ENCODE peak calls at places on chromosomes 2 and 18, in four cellular contexts. F, P, C and L are unnamed samples.

GRCh38 chr2:36550006-36550405 is 48.0 kb downstream of the FEZ2 start:
- DNase-seq in C (no peak), P (no peak), F (no peak), L (no peak)

GRCh38 chr2:235157746-235158482 is 206.1 kb downstream of the SH3BP4 start:
- DNase-seq in F (no peak), P (no peak), C (no peak), L (no peak)

GRCh38 chr2:144931976-144932375 is 412.1 kb upstream of the ZEB2 start:
- DNase-seq in C (no peak), F (no peak), P (no peak), L (no peak)

GRCh38 chr2:10003206-10004125 is 39.9 kb upstream of the KLF11 start:
- DNase-seq in C (no peak), F (no peak), P (no peak), L (no peak)

GRCh38 chr2:233240897-233241296 is 10.6 kb upstream of the ATG16L1 start:
- DNase-seq in C (no peak), P (no peak), F (peak), L (no peak)

GRCh38 chr2:169094676-169095075 is 25.3 kb downstream of the DHRS9 start:
- DNase-seq in F (no peak), P (no peak), C (no peak), L (no peak)

GRCh38 chr2:127121776-127122176 is 14.8 kb upstream of the BIN1 start:
- DNase-seq in C (no peak), P (no peak), F (no peak), L (no peak)

GRCh38 chr18:75211721-75212625 is 1.4 kb downstream of the TSHZ1 start:
- DNase-seq in C (no peak), P (no peak), F (no peak), L (peak)

GRCh38 chr2:77962943-77963342 is 440.8 kb upstream of the LRRTM4 start:
- DNase-seq in F (no peak), P (no peak), C (no peak), L (no peak)

GRCh38 chr2:11569636-11570035 is 35.8 kb downstream of the GREB1 start:
- DNase-seq in F (no peak), P (no peak), C (no peak), L (no peak)

GRCh38 chr2:96156011-96156820 is 11.0 kb upstream of the DUSP2 start:
- DNase-seq in F (no peak), P (no peak), C (no peak), L (no peak)

GRCh38 chr2:71884303-71885042 is 263.2 kb downstream of the CYP26B1 start:
- DNase-seq in F (no peak), C (no peak), P (no peak), L (no peak)

GRCh38 chr2:104851236-104852160 is 2.4 kb upstream of the POU3F3 start:
- DNase-seq in F (no peak), P (no peak), C (no peak), L (no peak)

GRCh38 chr2:42077343-42077742 is 29.5 kb downstream of the PKDCC start:
- DNase-seq in P (no peak), F (no peak), C (no peak), L (no peak)

GRCh38 chr18:77853859-77854258 is 604.2 kb downstream of the GALR1 start:
- DNase-seq in P (no peak), C (no peak), F (no peak), L (no peak)

GRCh38 chr2:25115902-25116301 is 52.5 kb downstream of the POMC start:
- DNase-seq in C (no peak), P (no peak), F (no peak), L (no peak)

GRCh38 chr2:25606892-25607291 is 66.5 kb downstream of the DTNB start:
- DNase-seq in P (no peak), F (no peak), C (no peak), L (no peak)

GRCh38 chr18:67634631-67635338 is 118.3 kb upstream of the DSEL start:
- DNase-seq in F (no peak), P (no peak), C (no peak), L (no peak)

GRCh38 chr2:383888-384287 is 96.0 kb upstream of the ALKAL2 start:
- DNase-seq in F (no peak), P (peak), C (no peak), L (peak)

GRCh38 chr18:43950062-43950461 is 672.8 kb upstream of the SYT4 start:
- DNase-seq in F (no peak), P (no peak), C (no peak), L (no peak)

GRCh38 chr18:43949291-43949690 is 672.0 kb upstream of the SYT4 start:
- DNase-seq in C (no peak), P (no peak), F (no peak), L (no peak)

GRCh38 chr18:43952398-43952797 is 675.1 kb upstream of the SYT4 start:
- DNase-seq in P (no peak), C (no peak), F (no peak), L (no peak)
- TF ChIP-seq POLR2A in P (no peak), C (no peak), F (no peak), L (no peak)

GRCh38 chr18:42760290-42760689 is 355.2 kb downstream of the RIT2 start:
- DNase-seq in C (no peak), F (no peak), P (no peak), L (no peak)
- TF ChIP-seq POLR2AphosphoS5 in C (no peak), F (no peak), P (no peak), L (no peak)

DNA sequence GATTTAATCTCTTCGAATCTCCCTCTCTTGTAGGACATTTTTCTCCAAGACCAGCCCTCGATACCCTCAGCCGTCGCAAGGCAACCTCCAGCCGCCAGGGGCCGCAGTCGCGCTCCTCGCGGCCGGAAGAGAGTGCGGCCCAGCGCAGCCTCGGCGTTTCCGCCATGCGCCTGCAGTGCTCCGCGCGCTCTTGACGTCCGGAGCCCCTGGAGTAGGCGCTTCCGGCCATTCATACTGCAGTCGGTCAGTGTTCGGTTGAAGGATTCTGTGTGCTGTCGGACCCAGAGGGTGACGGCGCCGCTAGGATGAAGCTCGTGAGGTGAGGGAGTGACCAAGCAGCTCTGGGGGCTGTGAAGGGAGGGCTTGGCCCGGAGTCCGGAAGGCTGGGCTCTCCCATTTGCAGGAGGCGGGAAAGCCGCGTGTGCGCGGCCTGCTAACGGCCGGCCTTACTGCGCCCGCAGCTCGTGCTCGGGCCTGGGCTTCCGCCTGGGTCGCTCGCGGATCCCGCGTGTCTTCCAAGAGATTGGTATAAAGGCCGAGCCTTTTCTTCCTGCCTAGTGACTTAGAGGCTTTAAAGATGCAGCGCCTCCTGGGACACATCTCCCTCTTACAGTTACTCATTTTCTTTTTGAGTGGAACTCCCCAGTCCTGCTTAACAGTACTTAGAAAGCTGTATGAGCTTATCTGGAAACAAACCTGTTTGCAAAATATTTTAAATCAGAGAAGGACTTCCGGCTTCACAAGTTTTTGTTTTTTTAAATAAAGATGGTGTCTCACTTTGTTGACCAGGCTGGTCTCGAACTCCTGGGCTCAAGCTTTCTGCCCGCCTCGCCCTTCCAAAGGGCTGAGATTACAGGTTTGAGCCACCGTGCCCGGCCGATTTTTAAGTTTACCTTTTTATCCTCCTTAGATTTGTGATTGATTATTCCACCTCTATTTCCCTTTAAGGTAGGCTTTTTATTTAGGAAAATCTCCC is at the start of gene SNRPD1:
- DNase-seq in P (peak), F (peak), C (peak), L (peak)
- TF ChIP-seq POLR2A in P (peak), F (peak), C (no peak), L (peak)

GRCh38 chr18:71831039-71831438 is 713.1 kb downstream of the CBLN2 start:
- DNase-seq in F (no peak), P (no peak), C (no peak), L (no peak)
- TF ChIP-seq POLR2AphosphoS5 in F (no peak), P (no peak), C (no peak), L (no peak)

DNA sequence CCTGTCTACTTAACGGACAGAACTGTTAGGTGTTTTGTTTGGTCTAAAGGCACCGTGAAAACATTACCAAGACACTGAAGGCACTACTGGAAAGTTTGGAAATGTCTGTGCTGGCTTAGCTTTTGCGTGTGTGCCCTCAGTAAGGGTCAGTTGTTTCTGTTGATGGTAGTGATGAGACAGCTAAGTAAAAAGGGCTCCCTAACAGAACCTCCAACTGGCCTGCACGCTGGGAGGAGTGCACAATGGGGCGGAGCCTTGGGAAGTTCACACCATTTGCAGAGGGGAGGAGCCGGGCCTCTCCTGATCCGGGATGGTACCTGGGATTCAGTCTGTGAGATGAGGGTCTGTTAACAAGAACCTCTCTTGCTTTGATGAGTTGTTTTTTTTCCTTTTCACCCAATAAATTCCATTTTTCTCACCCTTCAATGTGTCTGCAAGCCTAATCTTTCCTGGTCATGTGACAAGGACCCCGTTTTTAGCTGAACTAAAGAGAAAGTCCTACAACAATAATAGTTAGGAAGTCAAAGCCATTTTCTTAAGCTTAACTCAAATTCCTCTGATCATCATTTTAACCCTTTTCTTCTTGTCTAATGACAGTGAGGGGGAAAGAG is 368.7 kb downstream of the PARD3B start:
- DNase-seq in C (no peak), F (no peak), P (no peak), L (no peak)
- TF ChIP-seq POLR2A in C (no peak), F (no peak), P (no peak), L (no peak)

DNA sequence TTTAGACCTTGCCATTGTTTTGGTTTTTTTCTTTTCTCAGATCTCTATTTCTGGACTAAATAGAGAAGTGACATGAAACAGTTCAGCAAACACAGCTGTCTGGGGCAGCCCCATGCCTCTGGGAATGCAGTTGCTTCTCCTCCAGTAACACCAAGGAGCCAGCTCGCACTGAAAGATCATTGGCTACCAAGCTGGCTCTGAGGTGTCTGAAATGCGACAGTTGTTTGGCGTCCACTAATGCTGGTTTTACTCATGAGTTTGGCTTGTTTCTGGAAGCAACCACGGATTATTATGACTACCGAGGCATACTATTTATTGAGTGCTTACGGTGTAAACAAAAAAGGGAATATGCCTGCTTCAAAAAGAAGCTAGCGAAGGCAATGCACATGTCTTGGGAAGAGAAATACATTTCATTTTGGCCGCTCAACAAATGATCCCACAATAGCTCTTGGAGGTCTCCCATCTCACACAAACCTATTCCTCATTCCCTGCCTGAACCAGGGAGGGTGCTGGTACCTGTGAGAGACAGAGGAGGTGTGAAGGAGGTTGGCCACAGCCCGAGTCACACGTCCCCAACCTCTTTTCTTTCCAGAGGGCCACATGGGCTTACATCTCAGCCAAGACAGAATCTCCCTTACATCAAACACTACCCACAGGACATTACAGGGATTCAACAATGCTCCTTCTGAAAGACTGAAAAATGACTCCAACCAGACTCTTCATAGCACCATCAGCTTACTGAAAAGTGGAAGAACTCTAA is 37.5 kb upstream of the NEB start:
- DNase-seq in P (no peak), F (no peak), C (no peak), L (peak)
- TF ChIP-seq POLR2AphosphoS5 in P (no peak), F (no peak), C (no peak), L (peak)

DNA sequence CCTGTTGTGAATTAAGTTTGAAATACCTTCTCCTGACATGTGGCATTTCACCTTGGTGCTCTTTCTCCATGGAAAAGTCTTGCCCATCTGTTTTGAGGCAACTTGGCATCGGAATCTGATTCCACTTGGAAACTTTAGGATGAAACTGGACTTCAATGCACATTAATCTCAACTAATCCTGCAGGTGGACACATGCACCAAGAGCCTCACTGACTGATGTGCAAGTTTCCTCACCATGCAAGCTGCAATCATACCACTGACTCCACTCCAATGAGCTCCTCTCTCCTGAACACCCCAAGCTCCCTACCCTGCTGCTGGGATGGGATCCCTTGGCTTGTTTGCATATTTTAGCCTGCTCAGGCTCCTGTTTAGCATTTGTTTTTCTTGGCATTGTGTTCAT is 141.7 kb downstream of the OSR1 start:
- DNase-seq in P (no peak), C (no peak), F (no peak), L (no peak)
- TF ChIP-seq POLR2A in P (no peak), C (no peak), F (no peak), L (no peak)

GRCh38 chr2:69682525-69682924 is 39.0 kb upstream of the AAK1 start:
- DNase-seq in F (no peak), P (no peak), C (no peak), L (no peak)

GRCh38 chr2:69688212-69688611 is 44.7 kb upstream of the AAK1 start:
- DNase-seq in F (no peak), C (no peak), P (no peak), L (no peak)

GRCh38 chr2:69683170-69683971 is 39.8 kb upstream of the AAK1 start:
- DNase-seq in F (no peak), P (no peak), C (no peak), L (no peak)

GRCh38 chr2:69686855-69687254 is 43.3 kb upstream of the AAK1 start:
- DNase-seq in C (peak), F (no peak), P (no peak), L (no peak)

DNA sequence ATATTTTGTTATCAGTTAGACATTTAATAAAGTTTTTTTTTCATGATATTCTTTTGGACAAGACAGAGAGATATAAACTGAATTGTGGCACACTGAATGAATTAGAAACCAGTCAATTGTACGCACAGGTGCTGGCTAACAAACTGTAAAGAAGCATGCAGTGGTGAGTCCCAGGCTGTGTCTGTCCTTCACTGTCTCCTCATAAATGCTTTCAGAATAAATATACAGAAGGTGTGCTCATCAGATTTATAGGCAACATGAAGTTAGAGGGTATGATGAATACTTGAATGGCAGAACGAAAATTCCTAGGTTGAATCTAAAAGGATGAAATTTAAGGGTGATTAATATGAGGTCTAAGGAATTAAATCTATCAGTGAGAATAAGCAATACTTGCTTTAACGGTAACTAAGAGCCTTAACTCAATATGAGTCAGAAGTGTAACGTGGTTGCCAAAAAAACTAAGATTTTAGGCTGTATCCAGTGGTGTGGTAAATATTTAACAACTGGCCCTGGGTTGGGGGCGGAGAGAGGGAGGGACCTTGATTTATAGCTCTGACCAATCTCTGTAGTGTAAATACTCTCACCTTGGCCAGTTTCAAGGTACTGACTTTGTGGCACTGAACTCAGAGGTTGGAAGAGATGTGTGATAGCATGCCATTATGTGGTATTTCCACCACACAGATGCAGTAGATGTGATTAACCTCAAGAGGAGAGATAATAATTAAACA is 41.9 kb upstream of the AAK1 start:
- DNase-seq in F (no peak), C (peak), P (no peak), L (no peak)
- TF ChIP-seq POLR2AphosphoS5 in F (no peak), C (peak), P (no peak), L (no peak)

GRCh38 chr2:238203973-238204683 is 633 bp upstream of the ILKAP start:
- DNase-seq in P (no peak), C (no peak), F (no peak), L (no peak)
- TF ChIP-seq POLR2A in P (no peak), C (no peak), F (no peak), L (no peak)

GRCh38 chr2:84904717-84905174 is 710 bp upstream of the TMSB10 start:
- DNase-seq in F (no peak), C (peak), P (no peak), L (peak)
- TF ChIP-seq POLR2AphosphoS5 in F (no peak), C (peak), P (no peak), L (peak)